ENCODE peak calls at places on chromosomes 13 and 19, in six cellular contexts. R is IMR-90, X is ovary, O is neural progenitor cell, K is suprapubic skin, Y is neuronal stem cell. G is an unnamed sample. For H3K27me3, the result is how much of the 10 kb centered on the place peaks cover.

GRCh38 chr13:27599845-27600553 is 20.3 kb downstream of the LNX2 start:
- DNase-seq in R (peak), X (no peak), O (no peak), K (no peak), Y (no peak), G (no peak)

GRCh38 chr19:6011206-6011605 is 33.3 kb upstream of the RANBP3 start:
- DNase-seq in R (no peak), X (no peak), O (no peak), K (no peak), Y (no peak), G (no peak)

GRCh38 chr19:10871711-10872550 is 578 bp downstream of the CARM1 start:
- DNase-seq in R (no peak), X (peak), O (peak), K (peak), Y (no peak), G (peak)

GRCh38 chr19:48715276-48715675 is 4.2 kb downstream of the MAMSTR start:
- DNase-seq in R (no peak), X (peak), O (no peak), K (peak), Y (no peak), G (no peak)

GRCh38 chr13:76825415-76825814 is 60.8 kb downstream of the KCTD12 start:
- DNase-seq in R (peak), X (no peak), O (no peak), K (no peak), Y (no peak), G (no peak)

GRCh38 chr13:41588899-41589298 is 131.5 kb downstream of the RGCC start:
- DNase-seq in R (peak), X (no peak), O (no peak), K (no peak), Y (no peak), G (no peak)

GRCh38 chr19:3494051-3494450 is 6.4 kb downstream of the DOHH start:
- DNase-seq in R (no peak), X (no peak), O (peak), K (no peak), Y (no peak), G (no peak)

GRCh38 chr19:34539396-34539795 is 57.8 kb downstream of the WTIP start:
- DNase-seq in R (no peak), X (no peak), O (no peak), K (no peak), Y (no peak), G (no peak)

GRCh38 chr13:98910501-98910951 is 67.3 kb downstream of the DOCK9 start:
- DNase-seq in R (peak), X (no peak), O (no peak), K (no peak), Y (no peak), G (no peak)

GRCh38 chr13:65310663-65311328 is 1919.3 kb downstream of the PCDH9 start:
- DNase-seq in R (no peak), X (no peak), O (no peak), K (no peak), Y (no peak), G (no peak)

GRCh38 chr13:56558698-56559320 is 581.9 kb upstream of the PRR20A start:
- DNase-seq in R (no peak), X (no peak), O (no peak), K (no peak), Y (no peak), G (no peak)

GRCh38 chr13:113299951-113300350 is 2.9 kb downstream of the LAMP1 start:
- DNase-seq in R (no peak), X (no peak), O (no peak), K (no peak), Y (no peak), G (no peak)

GRCh38 chr13:37995052-37995451 is 125.5 kb upstream of the TRPC4 start:
- DNase-seq in R (peak), X (no peak), O (peak), K (no peak), Y (peak), G (no peak)

GRCh38 chr19:45123440-45123850 is 30.5 kb downstream of the PPP1R37 start:
- DNase-seq in R (no peak), X (no peak), O (no peak), K (no peak), Y (no peak), G (no peak)

GRCh38 chr19:41548954-41549688 is 26.8 kb upstream of the CEACAM21 start:
- DNase-seq in R (no peak), X (no peak), O (peak), K (no peak), Y (peak), G (no peak)

GRCh38 chr13:110306960-110307696 is at the start of the genes COL4A1 and COL4A2:
- DNase-seq in R (peak), X (peak), O (peak), K (no peak), Y (peak), G (peak)

GRCh38 chr13:60121288-60121687 is 42.4 kb downstream of the DIAPH3 start:
- DNase-seq in R (no peak), X (no peak), O (no peak), K (no peak), Y (no peak), G (no peak)

GRCh38 chr13:107459430-107459829 is 755.9 kb downstream of the LIG4 start:
- DNase-seq in R (peak), X (no peak), O (no peak), K (no peak), Y (no peak), G (no peak)

GRCh38 chr13:80513196-80513595 is 172.3 kb upstream of the SPRY2 start:
- DNase-seq in R (no peak), X (no peak), O (no peak), K (no peak), Y (no peak), G (no peak)

GRCh38 chr13:47190696-47191095 is 293.8 kb upstream of the HTR2A start:
- DNase-seq in R (no peak), X (no peak), O (no peak), K (no peak), Y (no peak), G (no peak)

GRCh38 chr13:26219726-26220125 is 2.4 kb downstream of the RNF6 start:
- DNase-seq in R (peak), X (no peak), O (no peak), K (no peak), Y (no peak), G (no peak)

GRCh38 chr13:114050536-114051450 is 76.9 kb upstream of the C13orf46 start:
- DNase-seq in R (no peak), X (no peak), O (peak), K (no peak), Y (no peak), G (no peak)

GRCh38 chr13:43390101-43390500 is 366.7 kb downstream of the DNAJC15 start:
- DNase-seq in R (peak), X (no peak), O (no peak), K (no peak), Y (no peak), G (no peak)

GRCh38 chr19:50378863-50379236 is 2.6 kb downstream of the NR1H2 start:
- DNase-seq in R (no peak), X (no peak), O (no peak), K (no peak), Y (no peak), G (no peak)

GRCh38 chr13:99179460-99179859 is 21.2 kb upstream of the UBAC2 start:
- DNase-seq in R (no peak), X (no peak), O (no peak), K (no peak), Y (no peak), G (no peak)

GRCh38 chr13:93473441-93474270 is 247.0 kb downstream of the GPC6 start:
- DNase-seq in R (peak), X (no peak), O (no peak), K (no peak), Y (no peak), G (no peak)

GRCh38 chr19:51460164-51460992 is 2.1 kb upstream of the SIGLEC8 start:
- DNase-seq in R (peak), X (no peak), O (peak), K (no peak), Y (no peak), G (no peak)

GRCh38 chr13:48094404-48094780 is 512 bp downstream of the MED4 start:
- DNase-seq in R (no peak), X (no peak), O (peak), K (no peak), Y (no peak), G (no peak)

GRCh38 chr19:54696117-54696548 is 28.1 kb upstream of the KIR3DL3 start:
- DNase-seq in R (no peak), X (no peak), O (no peak), K (no peak), Y (no peak), G (no peak)

GRCh38 chr13:98706446-98707110 is 45.9 kb downstream of the SLC15A1 start:
- DNase-seq in R (peak), X (no peak), O (no peak), K (no peak), Y (no peak), G (no peak)

GRCh38 chr13:77345150-77345780 is 18.4 kb upstream of the MYCBP2 start:
- DNase-seq in R (no peak), X (no peak), O (no peak), K (no peak), Y (no peak), G (no peak)

GRCh38 chr19:590750-591098 is 1.0 kb downstream of the HCN2 start:
- DNase-seq in R (no peak), X (no peak), O (no peak), K (no peak), Y (no peak), G (no peak)
- H3K27me3 ChIP-seq in R (under half), X (under half), O (half or more), K (half or more), Y (under half), G (under half)

GRCh38 chr19:18608805-18609716 is 2.5 kb upstream of the CRLF1 start:
- DNase-seq in R (no peak), X (no peak), O (no peak), K (no peak), Y (no peak), G (no peak)

GRCh38 chr19:18609717-18610051 is 3.0 kb upstream of the TMEM59L start:
- DNase-seq in R (no peak), X (no peak), O (no peak), K (no peak), Y (no peak), G (no peak)

GRCh38 chr19:18611327-18612050 is 1.2 kb upstream of the TMEM59L start:
- DNase-seq in R (no peak), X (no peak), O (peak), K (no peak), Y (no peak), G (no peak)

GRCh38 chr19:18610556-18611326 is 1.9 kb upstream of the TMEM59L start:
- DNase-seq in R (no peak), X (no peak), O (peak), K (no peak), Y (no peak), G (no peak)

DNA sequence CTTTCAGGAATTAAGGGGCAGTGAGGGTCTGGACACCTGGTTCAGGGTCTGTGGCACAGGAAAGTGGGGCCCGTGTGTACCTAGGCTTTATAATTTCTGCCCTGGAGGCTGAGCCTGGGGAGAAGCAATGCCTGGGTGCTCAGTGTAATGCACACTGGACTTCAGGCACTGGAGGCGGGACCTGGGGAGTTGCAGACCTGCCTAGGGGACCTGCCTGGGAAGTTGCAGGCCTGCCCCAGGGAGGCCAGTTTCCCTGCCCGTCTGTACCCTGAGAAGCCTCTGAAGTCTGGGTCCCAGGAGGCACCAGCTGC is 2.5 kb upstream of the TMEM59L start:
- DNase-seq in R (no peak), X (no peak), O (peak), K (no peak), Y (no peak), G (no peak)
- H3K27me3 ChIP-seq in R (half or more), X (under half), O (half or more), K (half or more), Y (half or more), G (under half)

GRCh38 chr13:111658150-111659100 is 338.0 kb downstream of the TEX29 start:
- DNase-seq in R (no peak), X (no peak), O (peak), K (no peak), Y (peak), G (no peak)

GRCh38 chr13:111659236-111659635 is 338.8 kb downstream of the TEX29 start:
- DNase-seq in R (no peak), X (no peak), O (peak), K (no peak), Y (no peak), G (no peak)

GRCh38 chr13:111657013-111657412 is 336.6 kb downstream of the TEX29 start:
- DNase-seq in R (no peak), X (no peak), O (no peak), K (no peak), Y (no peak), G (no peak)

GRCh38 chr13:111654531-111654930 is 334.1 kb downstream of the TEX29 start:
- DNase-seq in R (no peak), X (no peak), O (no peak), K (no peak), Y (no peak), G (no peak)

GRCh38 chr13:111656439-111656838 is 336.0 kb downstream of the TEX29 start:
- DNase-seq in R (no peak), X (no peak), O (no peak), K (no peak), Y (no peak), G (no peak)
- H3K27me3 ChIP-seq in R (under half), X (under half), O (half or more), K (under half), Y (under half), G (under half)

GRCh38 chr19:35805518-35806102 is 7.0 kb downstream of the PRODH2 start:
- DNase-seq in R (no peak), X (no peak), O (no peak), K (no peak), Y (no peak), G (no peak)

GRCh38 chr19:35807633-35808032 is 5.0 kb downstream of the PRODH2 start:
- DNase-seq in R (no peak), X (no peak), O (no peak), K (no peak), Y (no peak), G (no peak)

GRCh38 chr19:35811317-35812219 is 1.1 kb downstream of the PRODH2 start:
- DNase-seq in R (no peak), X (no peak), O (no peak), K (no peak), Y (no peak), G (no peak)

GRCh38 chr19:35801828-35802227 is 10.8 kb downstream of the PRODH2 start:
- DNase-seq in R (no peak), X (no peak), O (no peak), K (no peak), Y (no peak), G (no peak)

GRCh38 chr19:35806597-35806996 is 6.0 kb downstream of the PRODH2 start:
- DNase-seq in R (no peak), X (no peak), O (no peak), K (no peak), Y (no peak), G (no peak)
- H3K27me3 ChIP-seq in R (under half), X (under half), O (under half), K (under half), Y (under half), G (under half)

DNA sequence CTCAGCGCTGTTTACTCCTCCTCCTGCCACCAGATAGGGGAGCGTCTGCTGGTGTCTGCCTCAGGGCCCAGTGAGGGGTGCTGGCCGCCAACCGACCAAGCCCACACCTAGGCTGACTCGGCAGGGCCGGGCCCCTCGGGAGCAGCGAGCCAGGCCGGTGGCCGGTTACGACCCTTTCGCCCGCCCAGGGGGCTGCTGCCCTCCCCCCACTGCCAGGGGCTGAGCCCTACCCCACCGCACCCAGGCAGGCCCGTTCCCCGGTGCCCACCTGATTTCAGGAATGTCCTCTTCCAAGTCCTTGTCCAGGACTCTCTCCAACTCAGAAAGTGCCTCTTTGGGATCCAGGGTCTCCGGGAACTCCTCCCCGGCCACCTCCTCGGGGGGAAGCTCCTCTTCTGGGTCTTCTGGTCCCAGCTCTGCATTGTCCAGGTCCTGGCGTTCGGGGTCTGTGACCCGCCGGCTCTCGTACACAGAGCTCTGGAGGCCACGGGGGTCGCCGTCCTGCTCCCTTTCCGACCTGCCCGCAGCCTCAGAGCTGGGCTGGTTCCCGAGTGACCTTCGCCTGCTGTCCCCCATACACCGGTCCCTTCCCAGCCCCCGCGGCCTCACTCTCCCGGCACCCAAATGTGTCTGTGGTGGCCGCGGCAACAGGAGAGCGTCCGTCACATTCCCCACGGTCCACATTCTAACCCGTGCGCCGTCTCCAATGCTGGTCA is 31.0 kb upstream of the MIER2 start:
- DNase-seq in R (no peak), X (no peak), O (no peak), K (no peak), Y (no peak), G (no peak)
- H3K27me3 ChIP-seq in R (under half), X (under half), O (under half), K (under half), Y (under half), G (under half)

GRCh38 chr19:12065100-12065538 is 588 bp downstream of the ZNF844 start:
- DNase-seq in R (peak), X (peak), O (no peak), K (peak), Y (no peak), G (no peak)
- H3K27me3 ChIP-seq in R (under half), X (under half), O (under half), K (under half), Y (under half), G (under half)

G was measured in lung.